ENCODE peak calls at places on chromosomes 7 and 10, in six cellular contexts. One of them, this sample, is unnamed. For H3K4me1, the result is how much of the 10 kb centered on the place peaks cover.

GRCh38 chr10:45526309-45526708 is 146.3 kb downstream of the ZFAND4 start:
- ATAC-seq in A549: no peak
- ATAC-seq in upper lobe of left lung: no peak
- ATAC-seq in HepG2: no peak
- ATAC-seq in K562: no peak
- ATAC-seq in GM12878: no peak
- ATAC-seq in this sample: no peak

GRCh38 chr10:78203915-78204818 is 170.5 kb downstream of the RPS24 start:
- ATAC-seq in A549: peak
- ATAC-seq in upper lobe of left lung: peak
- ATAC-seq in HepG2: peak
- ATAC-seq in K562: no peak
- ATAC-seq in GM12878: no peak
- ATAC-seq in this sample: no peak

GRCh38 chr7:53744361-53744760 is 708.9 kb downstream of the POM121L12 start:
- ATAC-seq in A549: no peak
- ATAC-seq in upper lobe of left lung: peak
- ATAC-seq in HepG2: no peak
- ATAC-seq in K562: no peak
- ATAC-seq in GM12878: no peak
- ATAC-seq in this sample: no peak

GRCh38 chr7:130865408-130866236 is 131.6 kb upstream of the KLF14 start:
- ATAC-seq in A549: peak
- ATAC-seq in upper lobe of left lung: no peak
- ATAC-seq in HepG2: peak
- ATAC-seq in K562: peak
- ATAC-seq in GM12878: peak
- ATAC-seq in this sample: no peak

GRCh38 chr10:25038303-25038702 is 21.9 kb downstream of the THNSL1 start:
- ATAC-seq in A549: no peak
- ATAC-seq in upper lobe of left lung: no peak
- ATAC-seq in HepG2: no peak
- ATAC-seq in K562: no peak
- ATAC-seq in GM12878: no peak
- ATAC-seq in this sample: no peak

GRCh38 chr7:131619336-131620305 is 63.2 kb upstream of the PODXL start:
- ATAC-seq in A549: peak
- ATAC-seq in upper lobe of left lung: no peak
- ATAC-seq in HepG2: no peak
- ATAC-seq in K562: peak
- ATAC-seq in GM12878: peak
- ATAC-seq in this sample: no peak

GRCh38 chr7:26681819-26682418 is 182.5 kb downstream of the SKAP2 start:
- ATAC-seq in A549: no peak
- ATAC-seq in upper lobe of left lung: no peak
- ATAC-seq in HepG2: no peak
- ATAC-seq in K562: peak
- ATAC-seq in GM12878: peak
- ATAC-seq in this sample: no peak

GRCh38 chr10:132065491-132066105 is at the start of gene JAKMIP3:
- ATAC-seq in A549: peak
- ATAC-seq in upper lobe of left lung: peak
- ATAC-seq in HepG2: peak
- ATAC-seq in K562: peak
- ATAC-seq in GM12878: no peak
- ATAC-seq in this sample: peak

GRCh38 chr10:5502903-5503835 is 3.8 kb upstream of the CALML5 start:
- ATAC-seq in A549: no peak
- ATAC-seq in upper lobe of left lung: peak
- ATAC-seq in HepG2: no peak
- ATAC-seq in K562: no peak
- ATAC-seq in GM12878: no peak
- ATAC-seq in this sample: no peak

DNA sequence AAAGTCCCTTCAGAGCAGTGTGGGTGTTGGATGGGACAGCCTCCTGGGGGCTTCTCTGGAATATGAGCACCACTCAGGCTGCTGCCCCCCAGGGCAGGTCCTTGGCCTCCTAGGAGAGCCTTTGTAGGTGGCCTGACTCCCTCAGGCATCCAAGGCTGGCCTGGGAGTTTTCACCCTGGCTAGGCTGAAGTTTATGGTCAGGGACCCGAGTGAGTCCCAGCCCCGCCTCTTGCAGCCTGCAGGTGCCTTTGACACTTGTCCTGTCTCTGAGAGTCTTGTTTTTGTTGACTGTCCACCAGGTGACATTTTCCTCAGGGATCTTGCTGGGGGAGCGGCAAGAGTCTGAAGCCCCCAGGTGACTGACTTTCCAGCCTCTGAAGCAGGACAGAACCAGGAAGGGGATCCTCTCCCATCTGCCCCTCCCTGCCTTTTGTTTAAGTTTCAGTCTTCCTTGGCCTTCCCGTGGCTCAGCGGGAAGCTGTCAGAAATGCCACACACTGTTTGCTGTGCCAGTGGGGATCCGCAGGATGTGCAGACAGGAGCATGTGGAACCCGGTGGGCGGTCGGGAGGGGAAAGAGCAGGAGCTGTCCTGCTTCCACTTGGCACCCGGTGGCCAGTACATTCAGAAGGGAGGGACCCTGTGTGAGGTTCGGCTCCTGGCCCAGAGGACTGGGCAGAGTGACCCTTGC is 59.5 kb downstream of the LRRC18 start:
- ATAC-seq in A549: no peak
- ATAC-seq in upper lobe of left lung: no peak
- ATAC-seq in HepG2: no peak
- ATAC-seq in K562: no peak
- ATAC-seq in GM12878: no peak
- ATAC-seq in this sample: no peak
- TF ChIP-seq EP300 in A549: no peak
- TF ChIP-seq EP300 in upper lobe of left lung: no peak
- TF ChIP-seq EP300 in HepG2: no peak
- TF ChIP-seq EP300 in K562: no peak
- TF ChIP-seq EP300 in GM12878: no peak
- TF ChIP-seq EP300 in this sample: no peak

DNA sequence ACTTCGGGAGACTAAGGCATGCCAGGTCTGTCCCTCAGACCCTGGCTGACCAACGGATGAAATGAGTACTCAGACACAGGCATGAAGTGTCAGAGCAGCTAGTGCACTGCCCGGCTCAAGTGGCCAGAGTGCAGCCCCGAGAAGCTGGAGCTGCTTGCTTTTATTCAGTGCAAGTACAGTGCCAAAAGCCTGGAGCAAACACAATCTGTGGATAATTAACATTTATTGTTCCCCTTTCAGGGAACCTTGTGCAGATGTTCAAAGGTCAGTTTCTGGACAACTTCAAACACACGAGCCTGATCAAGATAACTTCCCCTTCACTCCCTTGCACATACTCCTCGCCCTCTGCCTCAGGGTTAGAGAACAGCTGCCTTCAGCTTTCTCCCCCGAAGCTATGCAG is 7.9 kb upstream of the ATE1 start:
- ATAC-seq in A549: peak
- ATAC-seq in upper lobe of left lung: no peak
- ATAC-seq in HepG2: peak
- ATAC-seq in K562: peak
- ATAC-seq in GM12878: no peak
- ATAC-seq in this sample: no peak
- H3K4me1 ChIP-seq in A549: under half
- H3K4me1 ChIP-seq in upper lobe of left lung: under half
- H3K4me1 ChIP-seq in HepG2: half or more
- H3K4me1 ChIP-seq in K562: under half
- H3K4me1 ChIP-seq in GM12878: under half
- H3K4me1 ChIP-seq in this sample: under half

GRCh38 chr10:93462881-93463280 is 19.3 kb downstream of the MYOF start:
- ATAC-seq in A549: no peak
- ATAC-seq in upper lobe of left lung: peak
- ATAC-seq in HepG2: no peak
- ATAC-seq in K562: no peak
- ATAC-seq in GM12878: peak
- ATAC-seq in this sample: no peak
- TF ChIP-seq EP300 in A549: no peak
- TF ChIP-seq EP300 in upper lobe of left lung: peak
- TF ChIP-seq EP300 in HepG2: no peak
- TF ChIP-seq EP300 in K562: no peak
- TF ChIP-seq EP300 in GM12878: no peak
- TF ChIP-seq EP300 in this sample: no peak

DNA sequence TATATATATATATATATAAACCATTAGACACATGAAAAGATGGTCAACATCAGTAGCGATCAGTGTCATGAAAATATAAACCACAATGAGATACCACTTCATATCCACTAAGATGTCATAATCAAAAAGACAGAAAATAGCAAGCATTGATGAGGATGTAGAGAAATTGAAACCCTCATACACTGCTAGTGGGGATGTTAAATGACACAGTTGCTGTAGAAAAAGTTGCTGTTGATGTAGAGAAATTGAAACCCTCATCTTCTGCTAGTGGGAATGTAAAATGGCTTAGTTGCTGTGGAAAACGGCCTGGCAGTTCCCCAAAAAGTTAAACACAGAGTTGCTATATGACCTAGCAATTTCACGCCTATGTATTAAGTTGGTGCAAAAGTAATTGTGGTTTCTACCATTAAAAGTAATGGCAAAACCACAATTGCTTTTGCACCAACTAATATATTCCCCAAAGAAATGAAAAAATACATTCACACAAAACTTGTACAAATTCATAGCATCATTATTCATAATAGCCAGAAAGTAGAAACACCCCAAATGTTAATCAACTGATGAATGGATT is 120.5 kb upstream of the ZWINT start:
- ATAC-seq in A549: no peak
- ATAC-seq in upper lobe of left lung: no peak
- ATAC-seq in HepG2: no peak
- ATAC-seq in K562: no peak
- ATAC-seq in GM12878: peak
- ATAC-seq in this sample: no peak
- H3K4me1 ChIP-seq in A549: under half
- H3K4me1 ChIP-seq in upper lobe of left lung: under half
- H3K4me1 ChIP-seq in HepG2: under half
- H3K4me1 ChIP-seq in K562: under half
- H3K4me1 ChIP-seq in GM12878: under half
- H3K4me1 ChIP-seq in this sample: under half

DNA sequence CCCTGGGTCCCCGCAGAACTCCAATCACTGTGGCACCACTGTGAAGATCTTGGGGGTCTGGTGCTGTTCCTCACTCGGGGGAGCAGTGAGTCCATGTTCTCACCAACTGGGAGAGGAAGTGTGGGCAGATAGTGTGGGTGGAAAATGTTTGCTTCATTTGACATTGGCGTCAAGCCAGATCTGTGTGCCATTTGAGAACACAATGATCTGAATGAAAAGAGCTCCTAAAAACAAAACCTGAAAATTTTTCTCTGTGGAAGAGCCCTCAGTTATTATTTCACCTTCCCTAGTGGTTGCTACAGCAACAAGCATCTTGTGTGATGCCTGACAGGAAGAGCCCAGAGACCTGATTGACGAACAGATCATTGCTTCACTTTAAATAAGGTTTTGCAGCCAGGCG is 125.6 kb downstream of the VIPR2 start:
- ATAC-seq in A549: no peak
- ATAC-seq in upper lobe of left lung: no peak
- ATAC-seq in HepG2: no peak
- ATAC-seq in K562: no peak
- ATAC-seq in GM12878: no peak
- ATAC-seq in this sample: no peak
- TF ChIP-seq EP300 in A549: no peak
- TF ChIP-seq EP300 in upper lobe of left lung: no peak
- TF ChIP-seq EP300 in HepG2: no peak
- TF ChIP-seq EP300 in K562: no peak
- TF ChIP-seq EP300 in GM12878: no peak
- TF ChIP-seq EP300 in this sample: no peak

GRCh38 chr7:45036317-45036716 is 36.3 kb downstream of the CCM2 start:
- ATAC-seq in A549: no peak
- ATAC-seq in upper lobe of left lung: no peak
- ATAC-seq in HepG2: peak
- ATAC-seq in K562: no peak
- ATAC-seq in GM12878: no peak
- ATAC-seq in this sample: no peak

GRCh38 chr7:45036801-45037200 is 36.8 kb downstream of the CCM2 start:
- ATAC-seq in A549: no peak
- ATAC-seq in upper lobe of left lung: no peak
- ATAC-seq in HepG2: no peak
- ATAC-seq in K562: no peak
- ATAC-seq in GM12878: no peak
- ATAC-seq in this sample: no peak

GRCh38 chr7:45037876-45038275 is 37.9 kb downstream of the CCM2 start:
- ATAC-seq in A549: no peak
- ATAC-seq in upper lobe of left lung: no peak
- ATAC-seq in HepG2: no peak
- ATAC-seq in K562: no peak
- ATAC-seq in GM12878: no peak
- ATAC-seq in this sample: no peak

GRCh38 chr7:45035371-45035770 is 35.4 kb downstream of the CCM2 start:
- ATAC-seq in A549: no peak
- ATAC-seq in upper lobe of left lung: peak
- ATAC-seq in HepG2: no peak
- ATAC-seq in K562: no peak
- ATAC-seq in GM12878: no peak
- ATAC-seq in this sample: no peak

DNA sequence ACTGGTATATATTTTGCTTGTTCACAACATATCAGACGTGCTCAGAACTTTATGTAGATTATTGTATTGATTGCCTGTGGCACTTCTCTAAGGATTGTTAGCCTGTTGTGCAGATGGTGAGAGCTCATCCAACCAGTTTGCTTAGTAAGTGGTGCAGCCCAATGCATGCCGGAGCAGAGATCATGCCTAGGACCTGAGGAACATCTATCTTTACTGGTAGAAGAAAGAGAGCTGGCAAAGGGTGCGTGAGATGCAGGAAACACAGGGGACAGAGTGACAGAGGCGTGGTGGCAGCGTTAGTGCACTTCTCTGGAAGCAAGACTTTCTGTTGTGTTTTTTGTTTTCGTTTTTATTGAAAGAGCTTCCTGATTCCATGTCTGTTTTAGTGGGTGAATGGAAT is 35.9 kb downstream of the CCM2 start:
- ATAC-seq in A549: no peak
- ATAC-seq in upper lobe of left lung: no peak
- ATAC-seq in HepG2: peak
- ATAC-seq in K562: no peak
- ATAC-seq in GM12878: no peak
- ATAC-seq in this sample: no peak
- H3K4me1 ChIP-seq in A549: under half
- H3K4me1 ChIP-seq in upper lobe of left lung: under half
- H3K4me1 ChIP-seq in HepG2: half or more
- H3K4me1 ChIP-seq in K562: under half
- H3K4me1 ChIP-seq in GM12878: under half
- H3K4me1 ChIP-seq in this sample: under half